ENCODE peak calls at places on chromosomes 5 and 9, in six cellular contexts. X is A549, N is HepG2, A is K562, S is endothelial cell of umbilical vein, T is GM12878. K is an unnamed sample.
A peak's percentile ranks its signal among the peaks of the same experiment; 100 is the strongest.

GRCh38 chr5:175460126-175460525 is 16.1 kb upstream of the DRD1 start:
- DNase-seq in A (no peak), X (no peak), N (no peak), T (no peak), S (no peak), K (no peak)

GRCh38 chr5:168713051-168713450 is 133.9 kb upstream of the PANK3 start:
- DNase-seq in T (no peak), N (no peak), X (no peak), S (no peak), A (no peak), K (no peak)

GRCh38 chr9:16335788-16336580 is 534.5 kb downstream of the BNC2 start:
- DNase-seq in A (no peak), T (no peak), N (no peak), X (peak; percentile 95), S (peak; percentile 82), K (peak; percentile 65)

GRCh38 chr5:96807099-96807654 is 568 bp downstream of the ERAP1 start:
- DNase-seq in N (peak; percentile 61), X (peak; percentile 75), A (peak; percentile 77), T (no peak), S (peak; percentile 76), K (peak; percentile 72)

GRCh38 chr9:94799578-94800264 is 73.2 kb downstream of the AOPEP start:
- DNase-seq in S (peak; percentile 91), T (no peak), N (no peak), X (no peak), A (no peak), K (no peak)

GRCh38 chr5:60274704-60275103 is 381.2 kb upstream of the PDE4D start:
- DNase-seq in N (no peak), S (no peak), A (no peak), T (no peak), X (no peak), K (no peak)

GRCh38 chr5:53895091-53895683 is 334.7 kb downstream of the NDUFS4 start:
- DNase-seq in N (no peak), X (no peak), T (no peak), S (no peak), A (no peak), K (peak; percentile 15)

GRCh38 chr5:82163459-82164108 is 114.6 kb downstream of the RPS23 start:
- DNase-seq in T (no peak), N (no peak), S (peak; percentile 36), X (no peak), A (no peak), K (no peak)

GRCh38 chr9:97958812-97959511 is 21.0 kb upstream of the HEMGN start:
- DNase-seq in N (no peak), X (no peak), T (no peak), A (no peak), S (no peak), K (no peak)

GRCh38 chr9:120418315-120418714 is 161.7 kb downstream of the CDK5RAP2 start:
- DNase-seq in X (no peak), A (no peak), S (no peak), N (no peak), T (no peak), K (no peak)

GRCh38 chr5:152542741-152543140 is 137.7 kb upstream of the NMUR2 start:
- DNase-seq in X (no peak), N (no peak), T (no peak), S (no peak), A (no peak), K (peak; percentile 19)

GRCh38 chr9:15909297-15909696 is 356.5 kb downstream of the CCDC171 start:
- DNase-seq in S (no peak), N (no peak), X (no peak), A (no peak), T (no peak), K (no peak)

GRCh38 chr9:134356496-134357470 is 30.5 kb downstream of the RXRA start:
- DNase-seq in A (peak; percentile 87), X (no peak), N (no peak), S (no peak), T (no peak), K (peak; percentile 85)

GRCh38 chr9:120689860-120690259 is 24.4 kb downstream of the MEGF9 start:
- DNase-seq in N (no peak), T (no peak), S (peak; percentile 74), X (no peak), A (no peak), K (no peak)

GRCh38 chr5:96615223-96615622 is 47.0 kb upstream of the CAST start:
- DNase-seq in S (no peak), X (no peak), N (no peak), T (no peak), A (no peak), K (no peak)

GRCh38 chr9:372143-372542 is 157.5 kb downstream of the DOCK8 start:
- DNase-seq in T (no peak), A (no peak), X (no peak), S (no peak), N (no peak), K (no peak)

GRCh38 chr5:81068635-81069034 is 108.5 kb downstream of the RASGRF2 start:
- DNase-seq in T (no peak), S (no peak), N (no peak), A (no peak), X (no peak), K (no peak)

GRCh38 chr5:119168401-119168800 is 97.5 kb downstream of the DMXL1 start:
- DNase-seq in A (no peak), T (no peak), X (no peak), N (no peak), S (peak; percentile 61), K (peak; percentile 26)

GRCh38 chr9:4691794-4692193 is 12.4 kb downstream of the CDC37L1 start:
- DNase-seq in T (no peak), X (no peak), A (no peak), N (no peak), S (no peak), K (no peak)

GRCh38 chr5:65873181-65873580 is 53.2 kb upstream of the ERBIN start:
- DNase-seq in X (no peak), A (no peak), S (peak; percentile 50), N (no peak), T (no peak), K (no peak)

GRCh38 chr9:5620494-5620893 is 8.4 kb upstream of the RIC1 start:
- DNase-seq in X (no peak), A (no peak), T (no peak), N (no peak), S (no peak), K (no peak)

GRCh38 chr9:37542895-37543294 is 33.3 kb downstream of the FBXO10 start:
- DNase-seq in N (no peak), S (no peak), X (no peak), T (no peak), A (no peak), K (no peak)

GRCh38 chr5:2068515-2068914 is 185.8 kb upstream of the IRX4 start:
- DNase-seq in X (no peak), A (no peak), N (no peak), S (no peak), T (no peak), K (peak; percentile 26)

DNA sequence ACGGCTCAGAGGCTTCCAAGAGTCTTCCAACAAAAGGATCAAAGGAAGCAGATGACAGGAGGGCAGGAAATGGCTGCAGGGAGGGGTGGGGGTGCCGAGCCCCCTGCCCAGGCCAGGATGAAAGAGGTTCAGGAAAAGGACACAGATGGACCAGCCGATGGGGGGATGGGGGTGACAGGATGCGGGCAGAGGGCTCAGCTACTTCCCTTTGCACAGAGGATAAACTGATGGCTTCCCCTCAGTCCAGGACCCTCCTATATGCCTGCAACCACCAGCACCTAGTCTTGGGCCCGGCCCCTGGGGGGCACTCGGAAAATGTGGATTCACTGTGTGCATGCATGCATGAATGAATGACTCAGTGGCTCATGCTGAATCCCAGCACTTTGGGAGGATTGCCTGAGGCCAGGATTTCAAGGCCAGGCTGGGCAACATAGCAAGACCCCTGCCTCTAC is 148.2 kb downstream of the C9orf50 start:
- DNase-seq in T (no peak), N (no peak), S (peak; percentile 28), X (no peak), A (no peak), K (no peak)
- TF ChIP-seq POLR2A in T (no peak), N (no peak), S (no peak), X (no peak), A (no peak), K (no peak)

GRCh38 chr5:140143521-140144258 is 18.0 kb downstream of the IGIP start:
- DNase-seq in S (no peak), N (no peak), X (no peak), T (no peak), A (no peak), K (no peak)

GRCh38 chr5:140146523-140146842 is 20.7 kb downstream of the IGIP start:
- DNase-seq in A (no peak), S (no peak), N (no peak), X (no peak), T (no peak), K (no peak)

GRCh38 chr5:140147460-140147859 is 21.7 kb downstream of the IGIP start:
- DNase-seq in X (no peak), A (no peak), S (no peak), N (no peak), T (no peak), K (no peak)

GRCh38 chr5:140145223-140145622 is 19.5 kb downstream of the IGIP start:
- DNase-seq in S (no peak), T (no peak), N (no peak), X (no peak), A (no peak), K (no peak)

DNA sequence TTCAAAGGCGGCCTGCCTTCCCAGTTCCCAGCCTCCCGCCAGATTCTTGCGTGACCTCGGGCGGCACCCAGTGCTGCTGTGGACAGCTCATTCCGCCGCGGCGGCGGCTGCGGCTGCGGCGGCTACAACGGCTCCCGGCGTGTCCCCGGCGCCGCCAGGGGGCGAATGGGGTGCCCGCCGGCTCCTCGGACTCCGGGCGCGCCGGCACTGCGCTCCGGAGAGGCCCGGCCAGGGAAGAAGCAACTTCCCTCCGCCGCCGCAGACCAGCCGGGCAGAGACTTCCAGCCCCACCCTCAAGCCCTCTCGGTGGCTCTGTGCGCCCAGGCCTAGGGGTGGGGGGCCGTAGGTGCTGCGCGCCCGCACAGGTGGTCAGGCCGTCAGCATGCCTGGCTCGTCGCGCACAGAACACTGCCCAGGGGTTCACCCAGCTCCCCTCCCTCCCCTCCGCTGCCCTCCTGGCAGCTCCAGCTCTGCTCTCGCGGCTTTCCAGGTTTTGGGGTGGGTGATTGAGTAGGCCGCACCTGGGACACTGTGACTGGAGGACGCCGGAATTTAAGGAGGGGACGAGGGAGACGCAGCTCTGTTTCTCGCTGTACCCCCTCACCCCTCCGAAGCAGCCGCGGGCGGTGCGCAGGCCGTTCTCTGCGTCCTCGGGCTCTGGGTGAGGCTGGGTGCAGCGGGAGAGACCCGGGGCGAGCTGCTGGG is 20.2 kb downstream of the IGIP start:
- DNase-seq in S (peak; percentile 61), A (peak; percentile 80), X (peak; percentile 68), T (no peak), N (peak; percentile 38), K (peak; percentile 82)
- TF ChIP-seq MYC in S (no peak), A (no peak), X (no peak), T (no peak), N (no peak), K (no peak)

DNA sequence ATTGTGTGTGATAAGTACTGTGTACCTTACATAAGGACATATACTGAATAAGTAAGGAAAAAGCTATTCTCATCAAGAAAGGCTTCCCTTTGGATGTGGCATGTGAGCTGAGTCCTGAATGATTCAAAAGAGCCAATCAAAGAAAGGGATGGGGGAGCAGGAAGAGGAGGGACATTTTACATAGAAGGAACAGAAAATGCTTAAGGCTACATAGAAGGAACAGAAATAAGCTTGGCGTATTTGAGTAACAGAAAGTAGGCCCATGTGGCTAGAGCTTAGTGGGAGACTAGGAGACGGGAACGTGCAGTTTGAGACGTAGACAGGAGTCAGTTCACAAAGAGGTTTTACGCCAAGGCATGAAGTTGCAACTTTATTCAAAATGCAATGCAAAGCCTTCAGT is 126.3 kb downstream of the CEMIP2 start:
- DNase-seq in S (no peak), A (no peak), X (no peak), T (no peak), N (no peak), K (no peak)
- TF ChIP-seq POLR2A in S (no peak), A (no peak), X (no peak), T (no peak), N (no peak), K (no peak)

GRCh38 chr5:156411-157072 is 34.8 kb upstream of the LRRC14B start:
- DNase-seq in S (no peak), X (no peak), T (no peak), N (no peak), A (no peak), K (no peak)
- TF ChIP-seq MYC in S (no peak), X (no peak), T (no peak), N (no peak), A (no peak), K (no peak)